ENCODE peak calls at places on chromosomes 1 and 21, in seven cellular contexts. X is IMR-90, R is GM23248, V is GM23338, M is mammary epithelial cell, J is GM12878, H is fibroblast of lung. N is an unnamed sample.

GRCh38 chr21:37159053-37159776 is 86.2 kb downstream of the TTC3 start:
- DNase-seq in X (peak; percentile 76), R (no peak), V (no peak), M (no peak), J (peak; percentile 42), H (peak; percentile 67), N (no peak)

GRCh38 chr1:50278352-50278878 is 144.8 kb downstream of the DMRTA2 start:
- DNase-seq in X (no peak), R (no peak), V (no peak), M (no peak), J (no peak), H (no peak), N (no peak)

GRCh38 chr1:113207019-113207418 is 134.0 kb downstream of the LRIG2 start:
- DNase-seq in X (no peak), R (no peak), V (no peak), M (peak; percentile 12), J (no peak), H (no peak), N (no peak)

GRCh38 chr1:912740-913301 is 10.9 kb upstream of the SAMD11 start:
- DNase-seq in X (no peak), R (peak; percentile 71), V (peak; percentile 83), M (no peak), J (no peak), H (no peak), N (peak; percentile 56)

GRCh38 chr1:85200367-85200869 is 398 bp downstream of the SYDE2 start:
- DNase-seq in X (no peak), R (peak; percentile 57), V (peak; percentile 52), M (peak; percentile 36), J (no peak), H (no peak), N (peak; percentile 15)

GRCh38 chr1:218495931-218496330 is 150.8 kb downstream of the TGFB2 start:
- DNase-seq in X (no peak), R (no peak), V (no peak), M (no peak), J (no peak), H (no peak), N (no peak)

GRCh38 chr1:47738560-47739182 is 258.5 kb downstream of the TRABD2B start:
- DNase-seq in X (peak; percentile 11), R (peak; percentile 72), V (peak; percentile 87), M (peak; percentile 32), J (no peak), H (peak; percentile 34), N (peak; percentile 35)

GRCh38 chr1:212485895-212486590 is 53.3 kb downstream of the NENF start:
- DNase-seq in X (peak; percentile 97), R (peak; percentile 96), V (peak; percentile 62), M (peak; percentile 99), J (no peak), H (peak; percentile 89), N (peak; percentile 71)

DNA sequence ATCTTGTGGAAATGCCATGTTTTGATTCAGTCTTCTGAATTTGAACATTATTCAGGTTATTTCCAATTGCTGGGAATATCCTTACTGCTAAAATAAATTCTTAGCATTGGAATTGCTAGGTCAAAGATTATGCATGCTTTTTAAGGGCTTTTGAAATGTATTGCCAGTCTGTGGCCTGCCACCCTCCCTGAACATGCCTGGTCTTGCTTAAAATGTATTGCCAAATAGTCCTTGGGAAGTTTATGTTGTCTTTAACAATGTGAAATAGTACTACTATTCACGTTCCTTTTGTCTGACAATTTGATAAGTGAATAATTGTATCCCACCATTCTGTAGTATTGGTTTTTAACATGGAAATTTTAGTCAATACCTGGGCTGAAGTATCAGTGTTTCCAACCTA is 13.6 kb downstream of the TARDBP start:
- DNase-seq in X (no peak), R (no peak), V (no peak), M (peak; percentile 54), J (no peak), H (peak; percentile 21), N (no peak)
- H4K20me1 ChIP-seq in X (peaks cover 19% of the 10 kb centered on the region), R (no peaks in the 10 kb centered on the region), V (peaks cover 41% of the 10 kb centered on the region), M (no peaks in the 10 kb centered on the region), J (peaks cover 2% of the 10 kb centered on the region), H (no peaks in the 10 kb centered on the region), N (no peaks in the 10 kb centered on the region)

GRCh38 chr1:223456747-223457146 is 63.5 kb downstream of the CCDC185 start:
- DNase-seq in X (no peak), R (peak; percentile 12), V (no peak), M (peak; percentile 16), J (no peak), H (no peak), N (no peak)
- H4K20me1 ChIP-seq in X (no peaks in the 10 kb centered on the region), R (no peaks in the 10 kb centered on the region), V (no peaks in the 10 kb centered on the region), M (no peaks in the 10 kb centered on the region), J (no peaks in the 10 kb centered on the region), H (no peaks in the 10 kb centered on the region), N (no peaks in the 10 kb centered on the region)

GRCh38 chr1:9807541-9807940 is 16.2 kb downstream of the CLSTN1 start:
- DNase-seq in X (no peak), R (no peak), V (peak; percentile 42), M (no peak), J (no peak), H (no peak), N (no peak)
- H4K20me1 ChIP-seq in X (peaks cover 74% of the 10 kb centered on the region), R (peaks cover 7% of the 10 kb centered on the region), V (peaks cover 57% of the 10 kb centered on the region), M (peaks cover 4% of the 10 kb centered on the region), J (no peaks in the 10 kb centered on the region), H (no peaks in the 10 kb centered on the region), N (peaks cover 4% of the 10 kb centered on the region)

DNA sequence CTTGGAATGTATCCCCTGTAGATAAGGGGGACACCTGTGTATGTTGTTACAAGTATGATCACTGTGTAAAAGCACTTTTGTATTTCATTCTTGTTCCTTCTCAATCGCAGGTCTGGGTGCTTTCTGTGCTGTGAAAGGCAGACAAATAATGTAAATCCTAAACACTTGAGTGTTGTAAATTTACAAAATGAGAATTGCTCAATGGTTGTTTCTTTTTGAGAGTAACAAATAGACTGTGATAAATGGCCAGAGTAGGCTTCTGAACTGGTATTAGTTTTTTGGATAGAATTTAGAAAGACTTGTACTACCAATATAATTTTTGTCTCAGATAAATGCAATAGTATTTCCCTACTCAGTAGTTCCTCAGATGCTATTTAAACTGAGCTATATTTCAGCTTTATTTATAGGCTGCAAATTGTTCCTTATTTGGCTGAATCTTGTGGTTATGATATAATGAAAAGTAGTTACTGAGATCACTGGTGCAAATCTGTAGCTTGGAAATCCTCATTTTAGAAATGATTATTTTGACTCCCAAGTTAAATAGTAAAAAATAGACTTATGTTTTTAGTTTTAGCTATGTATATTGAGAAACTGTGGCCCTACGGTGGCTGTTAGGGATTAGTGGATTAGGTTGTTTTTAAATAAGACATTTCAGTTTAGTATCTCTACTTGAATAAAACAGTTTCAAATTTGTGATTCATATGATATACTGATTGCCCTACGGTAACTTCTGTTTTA is 9.2 kb downstream of the BACH1 start:
- DNase-seq in X (no peak), R (no peak), V (no peak), M (no peak), J (no peak), H (no peak), N (no peak)
- H4K20me1 ChIP-seq in X (peaks cover 97% of the 10 kb centered on the region), R (peaks cover 46% of the 10 kb centered on the region), V (peaks cover 50% of the 10 kb centered on the region), M (peaks cover 5% of the 10 kb centered on the region), J (no peaks in the 10 kb centered on the region), H (peaks cover 4% of the 10 kb centered on the region), N (peaks cover 66% of the 10 kb centered on the region)